ENCODE peak calls at places on chromosome 20, in ten cellular contexts. W is A549, Q is IMR-90, T is astrocyte of the spinal cord, J is BJ, C is MCF 10A, H is dorsolateral prefrontal cortex, D is lung, E is HFF-Myc, A is Caco-2. I is an unnamed sample.
A peak's percentile ranks its signal among the peaks of the same experiment; 100 is the strongest.

GRCh38 chr20:50858525-50858924 is 63.7 kb downstream of the BCAS4 start:
- DNase-seq in Q (no peak), W (no peak), J (no peak), C (no peak), T (no peak), H (no peak), A (no peak), E (no peak), D (no peak), I (no peak)

GRCh38 chr20:43190332-43190953 is 737 bp upstream of the PTPRT start:
- DNase-seq in T (no peak), A (no peak), H (no peak), Q (no peak), C (no peak), D (no peak), J (no peak), W (no peak), E (no peak), I (no peak)

GRCh38 chr20:1734269-1734858 is 76.8 kb upstream of the SIRPG start:
- DNase-seq in D (no peak), Q (no peak), J (no peak), H (no peak), C (peak; percentile 52), W (peak; percentile 35), A (no peak), T (peak; percentile 7), E (no peak), I (peak; percentile 59)

GRCh38 chr20:25050501-25051350 is 7.2 kb downstream of the ACSS1 start:
- DNase-seq in T (no peak), D (no peak), A (peak; percentile 30), J (no peak), H (peak; percentile 29), C (no peak), E (no peak), Q (no peak), W (no peak), I (no peak)

GRCh38 chr20:2752631-2753455 is 47.6 kb downstream of the CPXM1 start:
- DNase-seq in W (peak; percentile 75), T (peak; percentile 37), C (peak; percentile 44), D (no peak), Q (peak; percentile 30), J (no peak), H (no peak), E (no peak), A (peak; percentile 55), I (peak; percentile 67)

GRCh38 chr20:3659492-3660261 is 3.5 kb downstream of the GFRA4 start:
- DNase-seq in W (no peak), D (no peak), Q (no peak), H (peak; percentile 27), E (no peak), C (no peak), A (no peak), J (no peak), T (no peak), I (no peak)

GRCh38 chr20:50187403-50188051 is 3.1 kb upstream of the CEBPB start:
- DNase-seq in C (peak; percentile 84), D (peak; percentile 48), A (peak; percentile 83), W (peak; percentile 88), T (peak; percentile 75), E (no peak), J (no peak), H (no peak), Q (peak; percentile 59), I (no peak)

GRCh38 chr20:57738484-57738883 is 28.7 kb upstream of the PMEPA1 start:
- DNase-seq in E (no peak), A (no peak), H (no peak), T (no peak), C (no peak), J (no peak), Q (no peak), D (no peak), W (peak; percentile 44), I (no peak)

GRCh38 chr20:34967421-34967820 is 11.8 kb downstream of the MYH7B start:
- DNase-seq in T (no peak), W (no peak), J (no peak), A (no peak), H (no peak), C (no peak), E (no peak), D (no peak), Q (no peak), I (no peak)

GRCh38 chr20:4532772-4533171 is 188.9 kb upstream of the PRND start:
- DNase-seq in W (no peak), H (no peak), E (no peak), A (no peak), Q (no peak), D (no peak), C (no peak), T (no peak), J (no peak), I (no peak)

GRCh38 chr20:21224217-21224616 is 78.9 kb upstream of the XRN2 start:
- DNase-seq in A (no peak), D (no peak), H (no peak), E (no peak), W (no peak), Q (no peak), C (no peak), T (no peak), J (no peak), I (no peak)

GRCh38 chr20:18715564-18715963 is 98.0 kb upstream of the SCP2D1 start:
- DNase-seq in Q (no peak), J (no peak), E (no peak), D (no peak), H (no peak), C (no peak), A (no peak), T (no peak), W (no peak), I (no peak)

GRCh38 chr20:25057234-25058050 is 497 bp downstream of the ACSS1 start:
- DNase-seq in J (no peak), Q (peak; percentile 19), H (peak; percentile 75), W (peak; percentile 64), E (no peak), D (peak; percentile 77), C (peak; percentile 25), A (peak; percentile 70), T (peak; percentile 19), I (peak; percentile 80)

GRCh38 chr20:33442136-33443005 is 1.2 kb downstream of the SNTA1 start:
- DNase-seq in H (no peak), T (no peak), C (no peak), E (no peak), A (peak; percentile 59), W (no peak), J (no peak), Q (no peak), D (no peak), I (no peak)

DNA sequence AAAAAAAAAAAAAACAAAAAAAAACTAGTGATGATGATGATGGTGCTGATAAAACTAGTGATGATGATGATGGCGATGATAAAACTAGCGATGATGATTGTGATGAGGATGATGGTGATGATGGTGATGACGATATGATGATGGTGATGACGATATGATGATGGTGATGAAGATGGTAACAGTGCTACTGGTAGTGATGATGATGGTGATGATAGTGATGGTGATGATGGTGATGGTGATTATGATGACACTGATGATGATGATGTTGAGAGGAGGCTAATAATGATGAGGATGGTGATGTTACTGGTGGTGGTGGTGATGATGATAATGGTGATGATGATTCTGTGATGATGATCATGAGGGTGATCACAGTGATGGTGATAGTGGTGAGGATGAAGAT is 345.5 kb upstream of the CDH4 start:
- DNase-seq in D (no peak), T (no peak), Q (no peak), W (no peak), J (no peak), H (no peak), A (no peak), E (no peak), C (no peak), I (no peak)
- TF ChIP-seq CTCF in D (no peak), T (no peak), Q (no peak), W (no peak), J (no peak), H (no peak), A (no peak), E (no peak), C (no peak), I (no peak)

DNA sequence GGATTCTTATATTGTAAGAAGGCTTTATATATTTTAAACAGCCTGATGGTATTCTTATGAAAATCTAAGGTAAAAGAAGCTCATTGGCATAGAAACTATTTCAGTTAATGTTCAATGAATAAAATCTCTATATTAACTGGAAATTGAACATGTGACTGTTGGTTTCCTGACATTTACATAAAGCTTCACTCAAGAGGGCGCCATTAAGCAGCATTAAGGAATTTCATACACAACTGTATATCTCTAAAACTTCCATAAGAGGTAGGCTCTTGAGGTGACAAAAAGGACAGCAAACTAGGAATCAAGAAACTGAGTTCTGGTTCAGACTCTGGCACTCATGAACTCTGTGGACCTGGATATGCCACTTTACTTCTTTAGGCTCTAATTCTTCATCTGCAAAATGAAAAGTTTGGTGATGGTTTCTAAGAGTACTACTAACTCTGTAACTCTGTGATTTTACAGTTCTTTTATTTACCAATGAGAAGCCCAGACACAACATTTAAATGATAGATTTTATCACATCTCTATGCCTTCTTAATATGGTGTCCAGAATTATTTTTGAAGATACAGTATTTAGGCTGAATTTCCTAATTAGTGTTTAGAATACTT is 147.5 kb downstream of the FLRT3 start:
- DNase-seq in A (no peak), J (no peak), C (peak; percentile 61), H (no peak), W (peak; percentile 69), D (no peak), E (peak; percentile 20), Q (peak; percentile 62), T (peak; percentile 54), I (no peak)
- TF ChIP-seq CTCF in A (peak; percentile 27), J (peak; percentile 61), C (peak; percentile 69), H (no peak), W (peak; percentile 69), D (no peak), E (peak; percentile 32), Q (peak; percentile 60), T (peak; percentile 50), I (no peak)

GRCh38 chr20:58822175-58822574 is 28.5 kb downstream of the GNAS-AS1 start:
- DNase-seq in Q (no peak), T (no peak), A (no peak), W (no peak), H (no peak), E (no peak), D (no peak), J (no peak), C (no peak), I (no peak)
- TF ChIP-seq CTCF in Q (no peak), T (no peak), A (no peak), W (no peak), H (no peak), E (no peak), D (no peak), J (no peak), C (no peak), I (no peak)

GRCh38 chr20:46348231-46348803 is 40.0 kb upstream of the CDH22 start:
- DNase-seq in T (peak; percentile 39), C (no peak), J (no peak), E (no peak), W (peak; percentile 29), Q (peak; percentile 22), A (no peak), H (peak; percentile 63), D (no peak), I (no peak)
- TF ChIP-seq CTCF in T (peak; percentile 35), C (no peak), J (peak; percentile 47), E (no peak), W (no peak), Q (no peak), A (no peak), H (no peak), D (no peak), I (no peak)

GRCh38 chr20:38214871-38215788 is 45.4 kb downstream of the KIAA1755 start:
- DNase-seq in T (no peak), D (no peak), C (no peak), W (peak; percentile 36), Q (no peak), J (no peak), E (no peak), H (no peak), A (no peak), I (no peak)
- TF ChIP-seq CTCF in T (peak; percentile 27), D (no peak), C (no peak), W (no peak), Q (no peak), J (no peak), E (peak; percentile 18), H (no peak), A (peak; percentile 49), I (no peak)

I was measured in GM13976.